ENCODE peak calls at places on chromosomes 4 and X, in six cellular contexts. One of them, this sample, is unnamed.

GRCh38 chrX:56813318-56813837 is 84.3 kb downstream of the NBDY start:
- DNase-seq in psoas muscle: peak; percentile 23
- DNase-seq in cardiac muscle cell: no peak
- DNase-seq in CD8-positive, alpha-beta T cell: peak; percentile 81
- DNase-seq in ovary: no peak
- DNase-seq in K562: peak; percentile 46
- DNase-seq in this sample: peak; percentile 74

GRCh38 chrX:101206471-101206870 is 13.1 kb upstream of the DRP2 start:
- DNase-seq in cardiac muscle cell: peak; percentile 27
- DNase-seq in K562: peak; percentile 35
- DNase-seq in psoas muscle: no peak
- DNase-seq in ovary: no peak
- DNase-seq in CD8-positive, alpha-beta T cell: no peak
- DNase-seq in this sample: no peak

GRCh38 chrX:40971736-40972135 is 113.5 kb upstream of the USP9X start:
- DNase-seq in CD8-positive, alpha-beta T cell: no peak
- DNase-seq in psoas muscle: no peak
- DNase-seq in cardiac muscle cell: no peak
- DNase-seq in K562: no peak
- DNase-seq in ovary: no peak
- DNase-seq in this sample: no peak

GRCh38 chrX:53265771-53266170 is 15.6 kb downstream of the IQSEC2 start:
- DNase-seq in CD8-positive, alpha-beta T cell: no peak
- DNase-seq in psoas muscle: no peak
- DNase-seq in ovary: no peak
- DNase-seq in K562: no peak
- DNase-seq in cardiac muscle cell: no peak
- DNase-seq in this sample: no peak

GRCh38 chr4:8761167-8761823 is 110.3 kb downstream of the HMX1 start:
- DNase-seq in psoas muscle: no peak
- DNase-seq in K562: no peak
- DNase-seq in CD8-positive, alpha-beta T cell: no peak
- DNase-seq in ovary: no peak
- DNase-seq in cardiac muscle cell: no peak
- DNase-seq in this sample: peak; percentile 67

GRCh38 chr4:4673070-4673469 is 131.2 kb upstream of the STX18 start:
- DNase-seq in K562: peak; percentile 97
- DNase-seq in psoas muscle: no peak
- DNase-seq in cardiac muscle cell: peak; percentile 66
- DNase-seq in ovary: no peak
- DNase-seq in CD8-positive, alpha-beta T cell: no peak
- DNase-seq in this sample: no peak

GRCh38 chr4:94451669-94452475 is at the start of gene PDLIM5:
- DNase-seq in psoas muscle: peak; percentile 92
- DNase-seq in ovary: peak; percentile 90
- DNase-seq in CD8-positive, alpha-beta T cell: peak; percentile 86
- DNase-seq in K562: peak; percentile 96
- DNase-seq in cardiac muscle cell: peak; percentile 96
- DNase-seq in this sample: peak; percentile 93

GRCh38 chrX:112510629-112511028 is 169.1 kb downstream of the LHFPL1 start:
- DNase-seq in CD8-positive, alpha-beta T cell: no peak
- DNase-seq in ovary: no peak
- DNase-seq in psoas muscle: no peak
- DNase-seq in cardiac muscle cell: no peak
- DNase-seq in K562: no peak
- DNase-seq in this sample: no peak

GRCh38 chrX:139204903-139205667 is 325.5 kb upstream of the F9 start:
- DNase-seq in ovary: peak; percentile 27
- DNase-seq in K562: peak; percentile 66
- DNase-seq in CD8-positive, alpha-beta T cell: no peak
- DNase-seq in cardiac muscle cell: peak; percentile 47
- DNase-seq in psoas muscle: peak; percentile 58
- DNase-seq in this sample: peak; percentile 62

GRCh38 chrX:6074532-6074931 is 154.1 kb downstream of the NLGN4X start:
- DNase-seq in K562: no peak
- DNase-seq in ovary: no peak
- DNase-seq in CD8-positive, alpha-beta T cell: no peak
- DNase-seq in psoas muscle: no peak
- DNase-seq in cardiac muscle cell: no peak
- DNase-seq in this sample: no peak

GRCh38 chr4:155353923-155354540 is 22.7 kb downstream of the MAP9 start:
- DNase-seq in K562: peak; percentile 43
- DNase-seq in ovary: peak; percentile 74
- DNase-seq in cardiac muscle cell: peak; percentile 81
- DNase-seq in psoas muscle: peak; percentile 40
- DNase-seq in CD8-positive, alpha-beta T cell: no peak
- DNase-seq in this sample: no peak

GRCh38 chr4:24775750-24776149 is 19.6 kb upstream of the SOD3 start:
- DNase-seq in CD8-positive, alpha-beta T cell: no peak
- DNase-seq in ovary: no peak
- DNase-seq in psoas muscle: no peak
- DNase-seq in cardiac muscle cell: no peak
- DNase-seq in K562: no peak
- DNase-seq in this sample: no peak

GRCh38 chrX:15483897-15484296 is 9.2 kb downstream of the PIR start:
- DNase-seq in K562: peak; percentile 24
- DNase-seq in psoas muscle: no peak
- DNase-seq in ovary: no peak
- DNase-seq in cardiac muscle cell: no peak
- DNase-seq in CD8-positive, alpha-beta T cell: no peak
- DNase-seq in this sample: no peak
- H3K4me3 ChIP-seq in K562: no peak overlapping the region
- H3K4me3 ChIP-seq in psoas muscle: no peak overlapping the region
- H3K4me3 ChIP-seq in ovary: no peak overlapping the region
- H3K4me3 ChIP-seq in cardiac muscle cell: no peak overlapping the region
- H3K4me3 ChIP-seq in CD8-positive, alpha-beta T cell: no peak overlapping the region
- H3K4me3 ChIP-seq in this sample: no peak overlapping the region

GRCh38 chr4:145878501-145879435 is 59.9 kb downstream of the ZNF827 start:
- DNase-seq in cardiac muscle cell: no peak
- DNase-seq in K562: no peak
- DNase-seq in ovary: no peak
- DNase-seq in CD8-positive, alpha-beta T cell: no peak
- DNase-seq in psoas muscle: no peak
- DNase-seq in this sample: no peak
- H3K4me1 ChIP-seq in cardiac muscle cell: peaks cover 6% of the 10 kb centered on the region
- H3K4me1 ChIP-seq in K562: no peaks in the 10 kb centered on the region
- H3K4me1 ChIP-seq in ovary: peaks cover 19% of the 10 kb centered on the region
- H3K4me1 ChIP-seq in CD8-positive, alpha-beta T cell: no peaks in the 10 kb centered on the region
- H3K4me1 ChIP-seq in psoas muscle: peaks cover 57% of the 10 kb centered on the region
- H3K4me1 ChIP-seq in this sample: peaks cover 42% of the 10 kb centered on the region

GRCh38 chrX:72125331-72126047 is 6.2 kb downstream of the RTL5 start:
- DNase-seq in K562: no peak
- DNase-seq in cardiac muscle cell: no peak
- DNase-seq in psoas muscle: no peak
- DNase-seq in ovary: no peak
- DNase-seq in CD8-positive, alpha-beta T cell: no peak
- DNase-seq in this sample: no peak
- TF ChIP-seq CTCF in K562: no peak
- TF ChIP-seq CTCF in cardiac muscle cell: no peak
- TF ChIP-seq CTCF in psoas muscle: no peak
- TF ChIP-seq CTCF in ovary: no peak
- TF ChIP-seq CTCF in CD8-positive, alpha-beta T cell: no peak
- TF ChIP-seq CTCF in this sample: no peak

GRCh38 chr4:53592128-53592527 is 842 bp upstream of the LNX1 start:
- DNase-seq in K562: peak; percentile 12
- DNase-seq in CD8-positive, alpha-beta T cell: no peak
- DNase-seq in psoas muscle: no peak
- DNase-seq in cardiac muscle cell: no peak
- DNase-seq in ovary: no peak
- DNase-seq in this sample: no peak

GRCh38 chr4:53595204-53595603 is 3.9 kb upstream of the LNX1 start:
- DNase-seq in ovary: no peak
- DNase-seq in K562: no peak
- DNase-seq in cardiac muscle cell: no peak
- DNase-seq in psoas muscle: no peak
- DNase-seq in CD8-positive, alpha-beta T cell: no peak
- DNase-seq in this sample: no peak

GRCh38 chr4:53591372-53591892 is at the start of gene LNX1:
- DNase-seq in CD8-positive, alpha-beta T cell: no peak
- DNase-seq in K562: peak; percentile 65
- DNase-seq in psoas muscle: no peak
- DNase-seq in ovary: no peak
- DNase-seq in cardiac muscle cell: peak; percentile 10
- DNase-seq in this sample: peak; percentile 80

GRCh38 chr4:53593765-53594164 is 2.5 kb upstream of the LNX1 start:
- DNase-seq in cardiac muscle cell: no peak
- DNase-seq in K562: no peak
- DNase-seq in ovary: no peak
- DNase-seq in CD8-positive, alpha-beta T cell: no peak
- DNase-seq in psoas muscle: no peak
- DNase-seq in this sample: no peak

GRCh38 chr4:53592686-53593641 is 1.7 kb upstream of the LNX1 start:
- DNase-seq in cardiac muscle cell: peak; percentile 32
- DNase-seq in K562: peak; percentile 80
- DNase-seq in ovary: peak; percentile 46
- DNase-seq in psoas muscle: peak; percentile 38
- DNase-seq in CD8-positive, alpha-beta T cell: no peak
- DNase-seq in this sample: peak; percentile 73
- H3K4me3 ChIP-seq in cardiac muscle cell: peak overlapping the region; percentile 5
- H3K4me3 ChIP-seq in K562: peak overlapping the region; percentile 36
- H3K4me3 ChIP-seq in ovary: no peak overlapping the region
- H3K4me3 ChIP-seq in psoas muscle: peak overlapping the region; percentile 31
- H3K4me3 ChIP-seq in CD8-positive, alpha-beta T cell: no peak overlapping the region
- H3K4me3 ChIP-seq in this sample: peak overlapping the region; percentile 33

GRCh38 chr4:40241026-40241425 is 44.2 kb downstream of the RHOH start:
- DNase-seq in psoas muscle: no peak
- DNase-seq in CD8-positive, alpha-beta T cell: no peak
- DNase-seq in cardiac muscle cell: no peak
- DNase-seq in K562: no peak
- DNase-seq in ovary: no peak
- DNase-seq in this sample: no peak

GRCh38 chr4:40241936-40242590 is 45.2 kb downstream of the RHOH start:
- DNase-seq in cardiac muscle cell: no peak
- DNase-seq in K562: peak; percentile 38
- DNase-seq in psoas muscle: no peak
- DNase-seq in CD8-positive, alpha-beta T cell: peak; percentile 60
- DNase-seq in ovary: no peak
- DNase-seq in this sample: no peak

GRCh38 chr4:40246547-40246900 is 49.7 kb downstream of the RHOH start:
- DNase-seq in CD8-positive, alpha-beta T cell: no peak
- DNase-seq in K562: no peak
- DNase-seq in ovary: no peak
- DNase-seq in cardiac muscle cell: no peak
- DNase-seq in psoas muscle: no peak
- DNase-seq in this sample: no peak

GRCh38 chr4:40245794-40246546 is 49.1 kb downstream of the RHOH start:
- DNase-seq in cardiac muscle cell: no peak
- DNase-seq in ovary: no peak
- DNase-seq in psoas muscle: no peak
- DNase-seq in CD8-positive, alpha-beta T cell: no peak
- DNase-seq in K562: no peak
- DNase-seq in this sample: no peak

DNA sequence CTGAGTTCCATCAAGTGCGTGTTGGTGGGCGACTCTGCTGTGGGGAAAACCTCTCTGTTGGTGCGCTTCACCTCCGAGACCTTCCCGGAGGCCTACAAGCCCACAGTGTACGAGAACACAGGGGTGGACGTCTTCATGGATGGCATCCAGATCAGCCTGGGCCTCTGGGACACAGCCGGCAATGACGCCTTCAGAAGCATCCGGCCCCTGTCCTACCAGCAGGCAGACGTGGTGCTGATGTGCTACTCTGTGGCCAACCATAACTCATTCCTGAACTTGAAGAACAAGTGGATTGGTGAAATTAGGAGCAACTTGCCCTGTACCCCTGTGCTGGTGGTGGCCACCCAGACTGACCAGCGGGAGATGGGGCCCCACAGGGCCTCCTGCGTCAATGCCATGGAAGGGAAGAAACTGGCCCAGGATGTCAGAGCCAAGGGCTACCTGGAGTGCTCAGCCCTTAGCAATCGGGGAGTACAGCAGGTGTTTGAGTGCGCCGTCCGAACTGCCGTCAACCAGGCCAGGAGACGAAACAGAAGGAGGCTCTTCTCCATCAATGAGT is 46.6 kb downstream of the RHOH start:
- DNase-seq in CD8-positive, alpha-beta T cell: peak; percentile 46
- DNase-seq in K562: no peak
- DNase-seq in ovary: no peak
- DNase-seq in cardiac muscle cell: no peak
- DNase-seq in psoas muscle: no peak
- DNase-seq in this sample: no peak
- H3K4me1 ChIP-seq in CD8-positive, alpha-beta T cell: peaks cover 93% of the 10 kb centered on the region
- H3K4me1 ChIP-seq in K562: peaks cover 21% of the 10 kb centered on the region
- H3K4me1 ChIP-seq in ovary: no peaks in the 10 kb centered on the region
- H3K4me1 ChIP-seq in cardiac muscle cell: no peaks in the 10 kb centered on the region
- H3K4me1 ChIP-seq in psoas muscle: no peaks in the 10 kb centered on the region
- H3K4me1 ChIP-seq in this sample: no peaks in the 10 kb centered on the region